ENCODE peak calls at places on chromosomes 13 and 19, in nine cellular contexts. Z is GM23338; P is NCI-H187; Q is activated CD8-positive, alpha-beta memory T cell treated with anti-CD3 and anti-CD28 coated beads for 1 hour; O is CD4-positive, alpha-beta T cell; C is H9; F is activated T-cell treated with anti-CD3 and anti-CD28 coated beads, Interleukin-2, amount 50 U/mL, for 4 hours; T is NCI-H774; N is stimulated activated CD8-positive, alpha-beta memory T cell treated with anti-CD3 and anti-CD28 coated beads, Interleukin-4, amount 100 ng/mL, for 4 hours. H is an unnamed sample.

GRCh38 chr13:110126391-110126961 is 180.5 kb downstream of the COL4A1 start:
- DNase-seq in F (no peak), O (no peak), P (peak), T (peak), Q (no peak), C (peak), Z (peak), N (no peak), H (peak)

GRCh38 chr13:51502206-51502651 is 49.4 kb upstream of the INTS6 start:
- DNase-seq in N (no peak), C (no peak), T (no peak), P (no peak), Q (no peak), F (no peak), Z (no peak), O (no peak), H (no peak)

GRCh38 chr19:633786-634639 is 676 bp upstream of the POLRMT start:
- DNase-seq in P (no peak), F (no peak), N (no peak), O (no peak), Q (no peak), C (no peak), Z (no peak), T (no peak), H (no peak)

GRCh38 chr19:28541602-28542393 is 671.2 kb downstream of the UQCRFS1 start:
- DNase-seq in Q (no peak), N (no peak), P (no peak), F (no peak), O (no peak), C (no peak), T (no peak), Z (no peak), H (no peak)

GRCh38 chr19:2038284-2039081 is 12.6 kb downstream of the MKNK2 start:
- DNase-seq in N (no peak), P (no peak), O (no peak), C (peak), Q (no peak), T (no peak), Z (no peak), F (no peak), H (no peak)

GRCh38 chr19:40465025-40465780 is at the start of gene BLVRB:
- DNase-seq in Q (no peak), Z (peak), C (no peak), F (no peak), O (no peak), N (no peak), T (no peak), P (no peak), H (no peak)

GRCh38 chr19:30812099-30812684 is 440.0 kb downstream of the ZNF536 start:
- DNase-seq in N (no peak), C (no peak), Z (no peak), O (no peak), F (no peak), Q (no peak), T (no peak), P (no peak), H (no peak)

GRCh38 chr13:73757471-73758233 is 376.6 kb downstream of the KLF12 start:
- DNase-seq in T (no peak), N (no peak), C (no peak), O (no peak), F (no peak), Q (no peak), P (no peak), Z (no peak), H (no peak)

GRCh38 chr19:3055741-3056453 is 6.4 kb downstream of the TLE5 start:
- DNase-seq in Q (no peak), F (no peak), P (peak), Z (peak), N (no peak), T (no peak), C (peak), O (no peak), H (peak)

GRCh38 chr19:5142725-5143097 is 173.8 kb downstream of the KDM4B start:
- DNase-seq in C (no peak), F (no peak), N (no peak), P (no peak), Q (no peak), Z (no peak), T (peak), O (no peak), H (no peak)

GRCh38 chr19:49403404-49404187 is 15.5 kb downstream of the KASH5 start:
- DNase-seq in N (no peak), T (no peak), Z (peak), C (peak), F (no peak), P (peak), O (no peak), Q (no peak), H (peak)

GRCh38 chr13:24648983-24649684 is 31.1 kb upstream of the ATP12A start:
- DNase-seq in Q (no peak), F (no peak), Z (no peak), T (no peak), N (no peak), O (no peak), P (no peak), C (no peak), H (no peak)

GRCh38 chr13:68509734-68510621 is 1279.8 kb upstream of the PCDH9 start:
- DNase-seq in O (no peak), T (no peak), P (no peak), N (no peak), F (no peak), Q (no peak), Z (no peak), C (no peak), H (no peak)

GRCh38 chr13:59745395-59745788 is 418.3 kb downstream of the DIAPH3 start:
- DNase-seq in O (no peak), Q (no peak), N (no peak), C (no peak), T (no peak), F (no peak), P (no peak), Z (no peak), H (no peak)

GRCh38 chr19:55251296-55252081 is 7.3 kb downstream of the PPP6R1 start:
- DNase-seq in C (no peak), Q (no peak), O (no peak), N (no peak), F (peak), Z (no peak), T (no peak), P (no peak), H (no peak)

GRCh38 chr13:44040070-44040753 is 160.5 kb downstream of the LACC1 start:
- DNase-seq in T (no peak), P (no peak), N (no peak), C (no peak), F (no peak), Z (no peak), Q (no peak), O (no peak), H (no peak)

GRCh38 chr19:50933640-50934039 is 19.2 kb downstream of the KLK5 start:
- DNase-seq in Q (no peak), Z (no peak), C (no peak), O (no peak), N (no peak), F (no peak), P (no peak), T (no peak), H (no peak)

GRCh38 chr13:27622102-27622820 is 569 bp downstream of the POLR1D start:
- DNase-seq in P (no peak), Z (no peak), C (no peak), O (no peak), F (no peak), N (no peak), Q (no peak), T (no peak), H (no peak)

GRCh38 chr19:46364359-46364758 is 17.5 kb downstream of the PPP5C start:
- DNase-seq in Q (no peak), P (no peak), N (no peak), Z (no peak), O (no peak), T (no peak), C (no peak), F (no peak), H (no peak)

GRCh38 chr19:4077800-4078683 is 11.3 kb upstream of the ZBTB7A start:
- DNase-seq in N (no peak), Z (peak), P (no peak), C (no peak), O (no peak), T (no peak), F (peak), Q (no peak), H (no peak)

GRCh38 chr13:31929031-31929770 is 102.4 kb upstream of the FRY start:
- DNase-seq in T (no peak), O (no peak), C (no peak), Q (no peak), N (no peak), F (no peak), P (no peak), Z (no peak), H (no peak)

GRCh38 chr19:18557474-18558201 is at the start of gene KXD1:
- DNase-seq in N (peak), O (peak), T (peak), C (peak), F (peak), Q (peak), Z (peak), P (peak), H (peak)

GRCh38 chr13:79686441-79686840 is 205.5 kb downstream of the NDFIP2 start:
- DNase-seq in O (no peak), P (no peak), Z (no peak), Q (no peak), N (no peak), T (no peak), C (no peak), F (no peak), H (no peak)

GRCh38 chr13:38954291-38954690 is 36.3 kb downstream of the STOML3 start:
- DNase-seq in P (no peak), Q (no peak), T (no peak), C (no peak), O (no peak), Z (no peak), N (no peak), F (no peak), H (no peak)

GRCh38 chr13:26457212-26457611 is 100.3 kb upstream of the WASF3 start:
- DNase-seq in C (no peak), Z (no peak), F (no peak), O (no peak), N (no peak), P (no peak), Q (no peak), T (no peak), H (no peak)

GRCh38 chr13:38264363-38265134 is 85.1 kb upstream of the UFM1 start:
- DNase-seq in Z (no peak), T (no peak), Q (no peak), F (no peak), P (no peak), N (no peak), O (no peak), C (no peak), H (no peak)

GRCh38 chr13:54928071-54928470 is 1899.5 kb downstream of the OLFM4 start:
- DNase-seq in O (no peak), T (no peak), Q (no peak), Z (no peak), C (no peak), F (no peak), P (no peak), N (no peak), H (no peak)

H was measured in NCI-H1436 treated with DMSO at 0.1 percent for 48 hours.